ENCODE peak calls at places on chromosomes 11 and 22, in five cellular contexts. One of them, this sample, is unnamed.
A peak's percentile ranks its signal among the peaks of the same experiment; 100 is the strongest.

GRCh38 chr11:33227578-33228261 is 29.5 kb upstream of the HIPK3 start:
- DNase-seq in A549: no peak
- DNase-seq in thyroid gland: no peak
- DNase-seq in body of pancreas: no peak
- DNase-seq in neural progenitor cell: no peak
- DNase-seq in this sample: no peak

GRCh38 chr11:66856496-66857233 is at the start of gene LRFN4:
- DNase-seq in body of pancreas: no peak
- DNase-seq in neural progenitor cell: peak; percentile 87
- DNase-seq in thyroid gland: no peak
- DNase-seq in A549: peak; percentile 39
- DNase-seq in this sample: no peak

GRCh38 chr11:1762537-1763302 is 1.0 kb downstream of the CTSD start:
- DNase-seq in A549: peak; percentile 54
- DNase-seq in neural progenitor cell: no peak
- DNase-seq in body of pancreas: peak; percentile 95
- DNase-seq in thyroid gland: peak; percentile 34
- DNase-seq in this sample: peak; percentile 19

GRCh38 chr11:2758751-2759150 is 59.0 kb upstream of the KCNQ1OT1 start:
- DNase-seq in thyroid gland: no peak
- DNase-seq in A549: no peak
- DNase-seq in body of pancreas: no peak
- DNase-seq in neural progenitor cell: no peak
- DNase-seq in this sample: no peak

GRCh38 chr22:19178065-19178658 is 374 bp downstream of the SLC25A1 start:
- DNase-seq in A549: peak; percentile 13
- DNase-seq in thyroid gland: peak; percentile 63
- DNase-seq in neural progenitor cell: peak; percentile 83
- DNase-seq in body of pancreas: peak; percentile 63
- DNase-seq in this sample: no peak

GRCh38 chr22:39773976-39774539 is 119.5 kb downstream of the ENTHD1 start:
- DNase-seq in body of pancreas: no peak
- DNase-seq in neural progenitor cell: no peak
- DNase-seq in thyroid gland: peak; percentile 24
- DNase-seq in A549: no peak
- DNase-seq in this sample: no peak

GRCh38 chr11:131579932-131580387 is 209.5 kb downstream of the NTM start:
- DNase-seq in A549: peak; percentile 4
- DNase-seq in body of pancreas: peak; percentile 6
- DNase-seq in neural progenitor cell: peak; percentile 67
- DNase-seq in thyroid gland: peak; percentile 37
- DNase-seq in this sample: no peak

GRCh38 chr11:131284041-131284440 is 86.4 kb upstream of the NTM start:
- DNase-seq in neural progenitor cell: no peak
- DNase-seq in A549: no peak
- DNase-seq in thyroid gland: no peak
- DNase-seq in body of pancreas: no peak
- DNase-seq in this sample: no peak

GRCh38 chr11:111631666-111632039 is 29.4 kb downstream of the SIK2 start:
- DNase-seq in neural progenitor cell: no peak
- DNase-seq in thyroid gland: no peak
- DNase-seq in body of pancreas: no peak
- DNase-seq in A549: no peak
- DNase-seq in this sample: no peak

GRCh38 chr11:82775218-82775617 is 41.6 kb upstream of the FAM181B start:
- DNase-seq in thyroid gland: no peak
- DNase-seq in neural progenitor cell: no peak
- DNase-seq in body of pancreas: no peak
- DNase-seq in A549: no peak
- DNase-seq in this sample: no peak

GRCh38 chr11:77602385-77603105 is 12.8 kb downstream of the AQP11 start:
- DNase-seq in neural progenitor cell: no peak
- DNase-seq in A549: peak; percentile 42
- DNase-seq in body of pancreas: no peak
- DNase-seq in thyroid gland: no peak
- DNase-seq in this sample: no peak

DNA sequence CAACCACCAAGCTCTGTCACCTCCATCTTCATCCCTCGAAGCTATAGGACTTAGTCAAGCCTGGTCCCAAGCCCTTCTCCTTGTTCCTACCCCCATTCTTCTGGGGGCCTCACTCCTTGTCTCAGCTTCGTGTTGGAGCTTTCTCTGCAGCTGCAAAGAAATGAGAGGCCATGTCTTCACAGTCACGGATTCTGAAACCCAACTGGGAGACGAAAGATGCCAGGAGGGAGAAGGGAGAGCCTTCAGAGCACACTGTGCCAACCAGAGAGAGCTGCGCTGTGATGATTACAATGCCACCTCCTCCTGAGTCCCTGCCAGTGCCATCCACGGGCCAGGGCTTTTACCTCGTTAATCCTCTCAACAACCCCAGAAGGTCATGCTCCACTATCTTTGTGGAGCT is 469.3 kb downstream of the TBC1D22A start:
- DNase-seq in body of pancreas: no peak
- DNase-seq in thyroid gland: no peak
- DNase-seq in neural progenitor cell: no peak
- DNase-seq in A549: no peak
- DNase-seq in this sample: no peak
- H3K9me3 ChIP-seq in body of pancreas: no peaks in the 10 kb centered on the region
- H3K9me3 ChIP-seq in thyroid gland: no peaks in the 10 kb centered on the region
- H3K9me3 ChIP-seq in neural progenitor cell: peaks cover 17% of the 10 kb centered on the region
- H3K9me3 ChIP-seq in A549: no peaks in the 10 kb centered on the region
- H3K9me3 ChIP-seq in this sample: no peaks in the 10 kb centered on the region

GRCh38 chr22:42379961-42380537 is 52.2 kb downstream of the NFAM1 start:
- DNase-seq in thyroid gland: no peak
- DNase-seq in neural progenitor cell: no peak
- DNase-seq in A549: no peak
- DNase-seq in body of pancreas: no peak
- DNase-seq in this sample: no peak

GRCh38 chr22:42376721-42377177 is 55.5 kb downstream of the NFAM1 start:
- DNase-seq in neural progenitor cell: peak; percentile 91
- DNase-seq in A549: no peak
- DNase-seq in body of pancreas: peak; percentile 63
- DNase-seq in thyroid gland: peak; percentile 97
- DNase-seq in this sample: no peak

GRCh38 chr22:42381152-42381551 is 51.1 kb downstream of the NFAM1 start:
- DNase-seq in neural progenitor cell: no peak
- DNase-seq in A549: no peak
- DNase-seq in body of pancreas: no peak
- DNase-seq in thyroid gland: no peak
- DNase-seq in this sample: no peak

GRCh38 chr22:42371112-42371900 is 60.9 kb downstream of the NFAM1 start:
- DNase-seq in neural progenitor cell: no peak
- DNase-seq in thyroid gland: no peak
- DNase-seq in body of pancreas: no peak
- DNase-seq in A549: no peak
- DNase-seq in this sample: no peak

GRCh38 chr22:42375982-42376381 is 56.2 kb downstream of the NFAM1 start:
- DNase-seq in neural progenitor cell: no peak
- DNase-seq in A549: no peak
- DNase-seq in body of pancreas: peak; percentile 18
- DNase-seq in thyroid gland: no peak
- DNase-seq in this sample: no peak
- TF ChIP-seq CTCF in neural progenitor cell: no peak
- TF ChIP-seq CTCF in A549: no peak
- TF ChIP-seq CTCF in body of pancreas: no peak
- TF ChIP-seq CTCF in thyroid gland: no peak
- TF ChIP-seq CTCF in this sample: no peak

DNA sequence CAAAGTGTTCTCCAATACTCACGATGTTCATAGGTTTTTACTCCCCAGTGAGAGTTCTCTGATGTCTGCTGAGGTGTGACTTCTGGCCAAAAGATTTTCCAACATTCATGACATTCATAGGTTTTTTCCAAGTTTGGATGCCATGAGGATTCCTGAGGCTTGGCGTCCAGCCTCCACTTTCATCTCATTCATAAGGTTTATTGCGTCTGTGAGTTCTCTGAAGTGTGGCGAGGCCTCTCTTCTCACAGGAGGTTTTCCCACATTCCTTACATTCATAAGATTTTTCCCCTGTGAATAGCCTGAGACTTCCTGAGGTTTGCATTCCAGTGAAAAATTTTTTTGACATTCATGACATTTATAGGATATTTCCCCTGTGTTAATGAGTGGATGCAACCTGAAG is 1014.1 kb downstream of the LRRC4C start:
- DNase-seq in neural progenitor cell: peak; percentile 8
- DNase-seq in thyroid gland: no peak
- DNase-seq in body of pancreas: no peak
- DNase-seq in A549: no peak
- DNase-seq in this sample: no peak
- H3K9me3 ChIP-seq in neural progenitor cell: peaks cover 10% of the 10 kb centered on the region
- H3K9me3 ChIP-seq in thyroid gland: no peaks in the 10 kb centered on the region
- H3K9me3 ChIP-seq in body of pancreas: no peaks in the 10 kb centered on the region
- H3K9me3 ChIP-seq in A549: peaks cover 25% of the 10 kb centered on the region
- H3K9me3 ChIP-seq in this sample: peaks cover 18% of the 10 kb centered on the region

GRCh38 chr11:107969219-107969618 is 39.5 kb upstream of the CUL5 start:
- DNase-seq in A549: peak; percentile 10
- DNase-seq in neural progenitor cell: no peak
- DNase-seq in thyroid gland: no peak
- DNase-seq in body of pancreas: no peak
- DNase-seq in this sample: peak; percentile 7
- TF ChIP-seq CTCF in A549: no peak
- TF ChIP-seq CTCF in neural progenitor cell: peak; percentile 29
- TF ChIP-seq CTCF in thyroid gland: no peak
- TF ChIP-seq CTCF in body of pancreas: no peak
- TF ChIP-seq CTCF in this sample: no peak

DNA sequence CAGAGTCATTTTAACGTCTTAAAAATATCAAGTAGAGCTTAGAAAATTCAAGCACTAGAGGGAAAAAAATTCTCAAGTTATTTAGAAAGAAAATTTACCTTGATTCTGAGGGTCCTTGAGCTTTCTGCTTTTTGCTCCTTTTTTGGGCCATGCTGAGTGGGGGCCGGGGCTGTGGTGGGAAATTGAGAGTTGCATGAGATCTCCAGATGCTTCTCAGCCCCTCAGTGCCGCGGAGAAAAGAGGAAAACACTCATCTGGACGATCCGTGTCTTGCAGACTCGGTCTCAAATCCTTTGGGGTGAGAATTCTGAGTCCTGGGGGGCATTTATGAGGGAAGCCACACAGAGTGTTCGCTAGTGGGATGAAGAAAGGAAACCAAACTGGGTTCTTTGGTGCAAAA is 700.8 kb downstream of the TBC1D22A start:
- DNase-seq in thyroid gland: no peak
- DNase-seq in body of pancreas: no peak
- DNase-seq in neural progenitor cell: no peak
- DNase-seq in A549: no peak
- DNase-seq in this sample: no peak
- H3K9me3 ChIP-seq in thyroid gland: no peaks in the 10 kb centered on the region
- H3K9me3 ChIP-seq in body of pancreas: no peaks in the 10 kb centered on the region
- H3K9me3 ChIP-seq in neural progenitor cell: peaks cover 3% of the 10 kb centered on the region
- H3K9me3 ChIP-seq in A549: no peaks in the 10 kb centered on the region
- H3K9me3 ChIP-seq in this sample: no peaks in the 10 kb centered on the region

DNA sequence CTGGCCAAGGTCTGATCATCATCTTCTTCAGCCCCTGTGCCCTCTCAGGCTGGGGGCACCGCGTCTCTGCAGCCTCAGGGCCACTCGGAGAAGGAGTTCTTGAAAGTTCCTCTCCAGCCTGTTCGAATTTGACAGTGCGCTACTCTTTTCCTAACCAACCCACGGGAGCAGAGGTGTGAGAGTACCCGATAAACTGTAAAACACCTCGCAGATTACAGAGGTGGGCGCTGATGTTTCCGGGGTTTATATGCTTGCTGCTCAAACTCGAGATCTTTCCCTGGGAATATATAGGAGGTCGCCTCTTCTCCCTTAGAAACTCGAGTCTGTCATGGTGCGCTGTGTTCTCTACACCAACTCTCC is 515 bp downstream of the CTR9 start:
- DNase-seq in neural progenitor cell: no peak
- DNase-seq in body of pancreas: no peak
- DNase-seq in A549: no peak
- DNase-seq in thyroid gland: no peak
- DNase-seq in this sample: no peak
- TF ChIP-seq CTCF in neural progenitor cell: no peak
- TF ChIP-seq CTCF in body of pancreas: no peak
- TF ChIP-seq CTCF in A549: no peak
- TF ChIP-seq CTCF in thyroid gland: no peak
- TF ChIP-seq CTCF in this sample: no peak

GRCh38 chr11:26823963-26824362 is 102.1 kb upstream of the SLC5A12 start:
- DNase-seq in neural progenitor cell: no peak
- DNase-seq in body of pancreas: no peak
- DNase-seq in thyroid gland: no peak
- DNase-seq in A549: no peak
- DNase-seq in this sample: no peak
- H3K9me3 ChIP-seq in neural progenitor cell: peaks cover 16% of the 10 kb centered on the region
- H3K9me3 ChIP-seq in body of pancreas: no peaks in the 10 kb centered on the region
- H3K9me3 ChIP-seq in thyroid gland: no peaks in the 10 kb centered on the region
- H3K9me3 ChIP-seq in A549: no peaks in the 10 kb centered on the region
- H3K9me3 ChIP-seq in this sample: no peaks in the 10 kb centered on the region

GRCh38 chr11:62593434-62594044 is 2.2 kb upstream of the TUT1 start:
- DNase-seq in thyroid gland: peak; percentile 68
- DNase-seq in body of pancreas: peak; percentile 82
- DNase-seq in A549: peak; percentile 77
- DNase-seq in neural progenitor cell: peak; percentile 88
- DNase-seq in this sample: no peak
- TF ChIP-seq CTCF in thyroid gland: no peak
- TF ChIP-seq CTCF in body of pancreas: peak; percentile 44
- TF ChIP-seq CTCF in A549: peak; percentile 63
- TF ChIP-seq CTCF in neural progenitor cell: peak; percentile 71
- TF ChIP-seq CTCF in this sample: no peak

GRCh38 chr22:48706934-48707748 is 1120.5 kb downstream of the BRD1 start:
- DNase-seq in neural progenitor cell: no peak
- DNase-seq in body of pancreas: no peak
- DNase-seq in thyroid gland: no peak
- DNase-seq in A549: no peak
- DNase-seq in this sample: no peak
- H3K9me3 ChIP-seq in neural progenitor cell: no peaks in the 10 kb centered on the region
- H3K9me3 ChIP-seq in body of pancreas: no peaks in the 10 kb centered on the region
- H3K9me3 ChIP-seq in thyroid gland: no peaks in the 10 kb centered on the region
- H3K9me3 ChIP-seq in A549: no peaks in the 10 kb centered on the region
- H3K9me3 ChIP-seq in this sample: no peaks in the 10 kb centered on the region

GRCh38 chr11:124551987-124552386 is 8.5 kb upstream of the OR8B12 start:
- DNase-seq in thyroid gland: no peak
- DNase-seq in A549: no peak
- DNase-seq in body of pancreas: no peak
- DNase-seq in neural progenitor cell: no peak
- DNase-seq in this sample: no peak

GRCh38 chr11:124556828-124557227 is 13.0 kb upstream of the OR8A1 start:
- DNase-seq in body of pancreas: no peak
- DNase-seq in thyroid gland: no peak
- DNase-seq in neural progenitor cell: no peak
- DNase-seq in A549: no peak
- DNase-seq in this sample: no peak

DNA sequence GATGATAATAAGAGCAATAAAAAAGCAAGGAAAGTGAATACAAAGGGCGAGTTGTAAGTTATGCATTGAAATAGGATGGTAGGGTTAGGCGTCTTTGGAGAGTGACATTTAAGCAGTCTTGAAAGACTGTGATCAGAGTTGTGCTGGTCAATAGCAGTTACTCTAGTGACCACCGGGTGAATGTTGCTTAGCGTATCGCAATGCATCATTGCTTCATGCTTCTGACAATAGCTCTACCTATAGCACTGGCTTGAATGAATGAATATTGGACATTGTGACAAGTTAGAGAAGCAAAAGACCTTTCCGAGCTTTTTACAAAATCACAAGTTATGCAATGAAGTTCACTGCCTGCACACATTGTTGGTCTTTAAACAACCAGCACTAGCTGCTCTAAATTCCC is 7.7 kb upstream of the OR8B12 start:
- DNase-seq in A549: no peak
- DNase-seq in neural progenitor cell: no peak
- DNase-seq in body of pancreas: no peak
- DNase-seq in thyroid gland: no peak
- DNase-seq in this sample: no peak
- TF ChIP-seq CTCF in A549: no peak
- TF ChIP-seq CTCF in neural progenitor cell: peak; percentile 36
- TF ChIP-seq CTCF in body of pancreas: no peak
- TF ChIP-seq CTCF in thyroid gland: no peak
- TF ChIP-seq CTCF in this sample: no peak